ENCODE peak calls at places on chromosomes 5 and 9, in eight cellular contexts. W, X, Y, H, R, F, B and T are unnamed samples. For H3K4me1, the result is how much of the 10 kb centered on the place peaks cover.

GRCh38 chr5:34500236-34500836 is 155.8 kb upstream of the RAI14 start:
- DNase-seq in B (no peak), Y (no peak), R (no peak), X (peak), W (no peak), H (no peak), F (no peak), T (no peak)

GRCh38 chr5:131758520-131758900 is 38.3 kb downstream of the FNIP1 start:
- DNase-seq in R (no peak), B (no peak), H (no peak), W (no peak), X (peak), F (no peak), Y (peak), T (no peak)

GRCh38 chr5:96745844-96746531 is 61.8 kb downstream of the ERAP1 start:
- DNase-seq in R (no peak), H (no peak), Y (peak), F (no peak), B (no peak), X (no peak), W (no peak), T (no peak)

GRCh38 chr9:108530141-108530540 is 325.6 kb downstream of the ACTL7B start:
- DNase-seq in B (no peak), F (no peak), R (no peak), X (no peak), W (no peak), H (no peak), Y (no peak), T (no peak)

GRCh38 chr9:21454149-21454548 is 13.9 kb downstream of the IFNA1 start:
- DNase-seq in H (peak), W (no peak), R (no peak), Y (peak), X (no peak), B (no peak), F (no peak), T (peak)

GRCh38 chr5:66864240-66864884 is 268.2 kb downstream of the MAST4 start:
- DNase-seq in Y (peak), W (no peak), H (peak), B (peak), R (no peak), F (no peak), X (peak), T (no peak)

GRCh38 chr5:121503111-121503840 is 348.4 kb upstream of the FTMT start:
- DNase-seq in X (peak), R (no peak), W (no peak), F (peak), H (peak), B (no peak), Y (no peak), T (peak)

GRCh38 chr9:111965566-111966019 is 69.0 kb downstream of the UGCG start:
- DNase-seq in H (peak), B (no peak), Y (peak), W (no peak), F (no peak), R (no peak), X (peak), T (peak)

GRCh38 chr5:128111818-128112448 is 28.4 kb downstream of the SLC12A2 start:
- DNase-seq in W (no peak), R (no peak), H (peak), Y (peak), X (no peak), B (no peak), F (no peak), T (peak)

GRCh38 chr5:107570805-107571531 is 99.8 kb downstream of the EFNA5 start:
- DNase-seq in R (peak), Y (no peak), F (no peak), H (no peak), B (peak), W (peak), X (no peak), T (no peak)

GRCh38 chr5:158976035-158976434 is 123.7 kb downstream of the EBF1 start:
- DNase-seq in Y (peak), B (no peak), W (no peak), H (peak), R (no peak), F (no peak), X (peak), T (peak)

GRCh38 chr5:75672616-75673015 is 44.6 kb downstream of the POC5 start:
- DNase-seq in B (no peak), H (no peak), Y (no peak), X (no peak), R (no peak), F (no peak), W (no peak), T (no peak)

DNA sequence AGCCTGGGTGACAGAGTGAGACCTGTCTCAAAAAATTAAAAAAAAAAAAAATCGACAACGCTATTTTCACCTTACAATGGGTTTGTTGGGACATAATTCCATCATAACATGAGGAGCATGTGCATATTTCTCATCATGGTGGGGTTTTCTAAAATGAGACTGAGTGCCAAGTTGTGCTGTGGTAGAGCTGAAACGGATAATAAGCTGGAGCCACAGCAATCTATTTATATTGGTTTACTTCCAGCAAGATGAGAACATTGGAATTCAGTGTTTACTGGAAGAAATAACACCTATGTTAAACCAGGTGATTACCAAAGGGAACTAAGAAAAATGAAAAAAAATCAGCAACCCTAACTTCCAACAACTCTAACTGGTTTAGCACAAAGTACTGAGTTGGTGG is 102.3 kb upstream of the IL6ST start:
- DNase-seq in B (no peak), F (no peak), X (no peak), H (no peak), W (no peak), Y (no peak), R (no peak), T (no peak)
- H3K4me1 ChIP-seq in B (half or more), F (under half), X (under half), H (under half), W (half or more), Y (under half), R (under half), T (under half)

GRCh38 chr5:134249469-134250379 is 23.9 kb upstream of the PPP2CA start:
- DNase-seq in X (peak), H (peak), Y (no peak), F (peak), B (no peak), W (no peak), R (no peak), T (no peak)
- H3K27ac ChIP-seq in X (no peak), H (no peak), Y (no peak), F (peak), B (no peak), W (no peak), R (no peak), T (no peak)

GRCh38 chr5:148830220-148830619 is 3.8 kb downstream of the ADRB2 start:
- DNase-seq in X (no peak), W (no peak), H (peak), R (no peak), Y (no peak), B (no peak), F (no peak), T (no peak)
- H3K4me1 ChIP-seq in X (under half), W (under half), H (half or more), R (under half), Y (under half), B (half or more), F (under half), T (under half)

DNA sequence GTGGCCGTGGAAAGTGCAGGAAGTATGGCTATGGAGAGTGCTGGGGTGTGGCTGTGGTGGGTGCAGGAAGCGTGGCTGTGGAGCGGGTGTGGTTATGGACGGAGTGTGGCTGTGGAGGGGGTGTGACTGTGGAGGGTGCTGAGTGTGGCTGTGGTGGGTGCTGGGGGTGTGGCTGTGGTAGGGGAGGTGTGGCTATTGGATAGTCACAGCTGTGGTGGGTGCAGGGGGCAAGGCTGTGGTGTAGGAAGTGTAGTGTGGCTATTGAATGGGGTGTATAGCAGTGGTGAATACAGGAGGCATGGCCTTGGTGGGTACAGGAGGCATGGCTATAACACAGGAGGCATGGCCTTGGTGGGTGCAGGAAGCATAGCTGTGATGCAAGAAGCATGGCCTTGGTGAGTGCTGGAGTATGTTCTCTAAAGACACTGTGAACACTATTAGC is 40.8 kb upstream of the SPATA31C2 start:
- DNase-seq in F (no peak), W (peak), R (peak), H (no peak), X (no peak), B (peak), Y (no peak), T (no peak)
- H3K27ac ChIP-seq in F (no peak), W (no peak), R (no peak), H (no peak), X (no peak), B (no peak), Y (no peak), T (no peak)

DNA sequence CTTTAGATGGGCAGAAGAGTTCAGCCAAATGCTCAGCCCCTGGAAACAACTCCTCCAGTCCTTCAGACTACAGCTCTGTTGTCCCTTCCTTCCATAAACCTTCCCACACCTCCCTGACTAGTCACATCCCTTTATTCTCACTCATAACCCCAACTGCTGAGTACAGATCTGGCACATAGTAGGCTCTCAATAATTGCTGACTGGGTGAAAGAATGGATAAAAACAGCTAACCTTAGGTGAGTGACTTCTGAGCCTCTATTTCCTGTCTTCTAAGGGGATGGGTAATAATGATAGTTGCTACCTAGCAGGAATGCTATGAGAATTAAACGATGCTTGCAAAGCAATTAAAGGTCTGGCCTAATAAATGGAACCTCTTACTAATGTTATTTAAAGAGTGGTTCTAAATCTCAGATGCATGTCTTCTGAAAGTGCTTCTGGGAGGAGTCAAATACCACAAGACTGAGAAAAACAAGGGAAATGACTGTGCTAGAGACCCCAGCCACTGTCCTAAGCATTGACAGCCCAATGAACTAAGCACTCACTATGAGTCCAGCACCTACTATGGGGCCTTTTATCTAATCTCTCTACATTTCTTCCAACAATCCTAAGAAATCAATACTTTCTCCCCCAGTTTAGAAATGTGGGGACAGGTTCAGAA is 2.5 kb upstream of the NR6A1 start:
- DNase-seq in F (no peak), X (no peak), Y (no peak), B (no peak), W (no peak), R (no peak), H (no peak), T (no peak)
- H3K4me1 ChIP-seq in F (under half), X (under half), Y (under half), B (under half), W (under half), R (under half), H (under half), T (under half)

GRCh38 chr5:153783278-153783677 is 255.4 kb downstream of the FAM114A2 start:
- DNase-seq in R (no peak), H (no peak), B (no peak), X (no peak), F (no peak), Y (peak), W (no peak), T (no peak)
- H3K27ac ChIP-seq in R (no peak), H (no peak), B (no peak), X (peak), F (no peak), Y (no peak), W (no peak), T (no peak)

GRCh38 chr9:134381262-134381661 is 55.0 kb downstream of the RXRA start:
- DNase-seq in F (no peak), B (no peak), R (no peak), X (no peak), Y (no peak), H (no peak), W (no peak), T (no peak)

GRCh38 chr9:134377976-134378375 is 51.7 kb downstream of the RXRA start:
- DNase-seq in F (no peak), R (peak), H (peak), W (no peak), Y (no peak), X (peak), B (no peak), T (no peak)

GRCh38 chr9:134378901-134379338 is 52.7 kb downstream of the RXRA start:
- DNase-seq in Y (peak), H (peak), F (no peak), W (no peak), X (peak), B (no peak), R (peak), T (no peak)

GRCh38 chr9:134381671-134382505 is 55.6 kb downstream of the RXRA start:
- DNase-seq in B (peak), H (no peak), W (peak), R (peak), X (no peak), Y (peak), F (peak), T (no peak)

DNA sequence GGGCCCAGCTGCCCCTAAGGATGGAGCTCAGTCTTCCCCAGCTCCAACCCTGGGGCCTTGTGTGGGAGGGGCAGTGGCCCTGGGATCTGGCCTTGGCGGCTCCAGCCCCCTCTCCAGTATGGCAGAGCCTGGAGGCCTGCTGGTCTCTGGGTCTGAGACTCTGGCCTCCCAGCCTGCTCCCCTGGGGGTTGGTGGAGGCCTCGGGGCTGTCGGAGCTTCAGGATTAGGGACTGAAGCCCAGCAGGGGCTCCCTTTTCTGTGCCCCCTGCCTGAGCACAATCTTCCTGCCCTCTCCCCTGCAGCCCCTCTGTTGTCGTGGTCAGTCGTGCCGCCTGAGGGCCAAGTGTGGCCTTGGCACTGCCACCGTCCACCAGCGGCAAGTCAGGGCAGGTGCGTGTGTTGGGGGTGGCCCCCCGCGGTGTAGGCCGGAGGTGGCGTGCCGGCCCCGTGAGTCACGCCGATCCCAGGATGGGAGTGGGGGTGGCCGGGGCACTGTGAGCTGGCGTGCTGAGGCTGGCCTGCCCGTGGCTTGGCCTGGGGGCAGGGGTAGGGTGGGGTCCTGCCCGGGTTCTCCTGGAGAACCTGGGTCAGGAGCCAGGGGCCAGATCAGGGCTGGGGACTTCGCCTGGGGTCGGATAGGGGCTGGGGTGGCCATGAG is 53.6 kb downstream of the RXRA start:
- DNase-seq in X (peak), F (no peak), R (no peak), B (no peak), Y (peak), W (no peak), H (peak), T (peak)
- H3K4me1 ChIP-seq in X (under half), F (under half), R (under half), B (under half), Y (under half), W (under half), H (under half), T (under half)

GRCh38 chr5:149888280-149888679 is 56.3 kb downstream of the PDE6A start:
- DNase-seq in W (no peak), R (no peak), F (no peak), X (no peak), B (no peak), H (no peak), Y (no peak), T (no peak)
- H3K27ac ChIP-seq in W (no peak), R (no peak), F (no peak), X (no peak), B (no peak), H (no peak), Y (no peak), T (no peak)

GRCh38 chr5:83469075-83469474 is 2.5 kb upstream of the VCAN start:
- DNase-seq in R (no peak), B (no peak), Y (no peak), F (no peak), X (no peak), W (no peak), H (no peak), T (no peak)
- H3K4me1 ChIP-seq in R (under half), B (under half), Y (under half), F (under half), X (under half), W (under half), H (under half), T (under half)